ENCODE peak calls at places on chromosomes 3 and 15, in nine cellular contexts. T is GM12892; L is hepatic stellate cell; B is ovary; M is naive thymus-derived CD4-positive, alpha-beta T cell; H is RKO; E is fibroblast of pulmonary artery; Z is amygdala; R is T-helper 1 cell. U is an unnamed sample.
A peak's percentile ranks its signal among the peaks of the same experiment; 100 is the strongest.

GRCh38 chr3:39000008-39000450 is 51.7 kb downstream of the SCN11A start:
- DNase-seq in T (peak; percentile 19), L (peak; percentile 36), B (no peak), M (no peak), H (peak; percentile 83), E (peak; percentile 73), Z (no peak), R (no peak), U (peak; percentile 63)

GRCh38 chr15:75188499-75188898 is 13.2 kb upstream of the C15orf39 start:
- DNase-seq in T (no peak), L (no peak), B (peak; percentile 11), M (no peak), H (no peak), E (no peak), Z (no peak), R (no peak), U (no peak)

GRCh38 chr3:186515115-186515514 is 29.1 kb downstream of the CRYGS start:
- DNase-seq in T (no peak), L (no peak), B (no peak), M (no peak), H (no peak), E (no peak), Z (no peak), R (no peak), U (no peak)

GRCh38 chr3:172987268-172987667 is 153.8 kb downstream of the SPATA16 start:
- DNase-seq in T (no peak), L (no peak), B (no peak), M (no peak), H (peak; percentile 22), E (peak; percentile 12), Z (no peak), R (no peak), U (peak; percentile 61)

GRCh38 chr3:158127250-158128219 is 17.6 kb downstream of the RSRC1 start:
- DNase-seq in T (no peak), L (no peak), B (no peak), M (no peak), H (no peak), E (peak; percentile 52), Z (no peak), R (no peak), U (no peak)

GRCh38 chr3:31670136-31670535 is 137.4 kb downstream of the STT3B start:
- DNase-seq in T (no peak), L (no peak), B (no peak), M (no peak), H (no peak), E (no peak), Z (no peak), R (no peak), U (no peak)

GRCh38 chr3:72848703-72849081 is 447 bp upstream of the SHQ1 start:
- DNase-seq in T (no peak), L (no peak), B (no peak), M (no peak), H (peak; percentile 64), E (peak; percentile 30), Z (no peak), R (peak; percentile 15), U (peak; percentile 69)

GRCh38 chr3:32176989-32177701 is 61.3 kb upstream of the CMTM8 start:
- DNase-seq in T (no peak), L (peak; percentile 26), B (no peak), M (peak; percentile 18), H (peak; percentile 76), E (peak; percentile 75), Z (no peak), R (peak; percentile 26), U (peak; percentile 59)

GRCh38 chr15:79282371-79283251 is at the start of gene ANKRD34C:
- DNase-seq in T (no peak), L (no peak), B (no peak), M (no peak), H (no peak), E (no peak), Z (no peak), R (no peak), U (peak; percentile 54)

GRCh38 chr3:5298453-5298852 is 110.9 kb downstream of the EDEM1 start:
- DNase-seq in T (peak; percentile 8), L (no peak), B (no peak), M (no peak), H (no peak), E (no peak), Z (no peak), R (no peak), U (no peak)

GRCh38 chr15:85494035-85494793 is 113.8 kb downstream of the AKAP13 start:
- DNase-seq in T (no peak), L (peak; percentile 70), B (no peak), M (no peak), H (peak; percentile 84), E (peak; percentile 91), Z (no peak), R (no peak), U (peak; percentile 71)

GRCh38 chr3:143121240-143122088 is 1.9 kb downstream of the CHST2 start:
- DNase-seq in T (peak; percentile 30), L (peak; percentile 81), B (no peak), M (peak; percentile 52), H (no peak), E (peak; percentile 73), Z (peak; percentile 6), R (peak; percentile 23), U (peak; percentile 65)

GRCh38 chr15:86988075-86988474 is 908.4 kb downstream of the AGBL1 start:
- DNase-seq in T (no peak), L (no peak), B (no peak), M (no peak), H (no peak), E (no peak), Z (no peak), R (no peak), U (no peak)

GRCh38 chr3:20511863-20512262 is 325.9 kb upstream of the SGO1 start:
- DNase-seq in T (no peak), L (peak; percentile 38), B (no peak), M (no peak), H (peak; percentile 79), E (peak; percentile 72), Z (no peak), R (no peak), U (peak; percentile 86)

U was measured in NCI-H69.